ENCODE peak calls at places on chromosomes 5 and 9, in ten cellular contexts. G, K, B, D, C, H, P, V, F and X are unnamed samples.

GRCh38 chr5:125612356-125613149 is 810.7 kb upstream of the GRAMD2B start:
- DNase-seq in D (peak), V (peak), H (no peak), K (no peak), F (peak), P (no peak), G (peak), C (no peak), B (no peak), X (no peak)

GRCh38 chr9:130243015-130243881 is 22.3 kb upstream of the HMCN2 start:
- DNase-seq in B (peak), K (peak), H (peak), D (peak), F (no peak), P (peak), V (peak), C (peak), G (peak), X (peak)

GRCh38 chr9:92763721-92764380 is 782 bp downstream of the BICD2 start:
- DNase-seq in H (no peak), K (peak), B (no peak), F (no peak), P (no peak), C (no peak), V (no peak), G (no peak), D (no peak), X (peak)

GRCh38 chr5:18008940-18009339 is 374.7 kb downstream of the TAF11L14 start:
- DNase-seq in C (no peak), D (no peak), F (no peak), P (no peak), H (no peak), K (no peak), B (no peak), G (no peak), V (no peak), X (no peak)

GRCh38 chr5:93677344-93678021 is 63.9 kb downstream of the POU5F2 start:
- DNase-seq in G (peak), H (peak), K (no peak), B (peak), V (peak), P (peak), D (peak), F (no peak), C (peak), X (no peak)

GRCh38 chr9:83199240-83199639 is 136.3 kb upstream of the RASEF start:
- DNase-seq in H (peak), P (peak), V (peak), G (peak), D (peak), F (no peak), C (peak), K (no peak), B (no peak), X (no peak)

GRCh38 chr5:31901807-31902530 is 263.0 kb downstream of the PDZD2 start:
- DNase-seq in G (no peak), V (no peak), B (no peak), F (no peak), K (no peak), C (no peak), H (no peak), P (no peak), D (no peak), X (no peak)

GRCh38 chr5:115816226-115817042 is at the start of gene CDO1:
- DNase-seq in D (peak), V (peak), G (peak), P (no peak), C (no peak), K (peak), H (peak), B (peak), F (peak), X (no peak)

GRCh38 chr5:68446487-68446894 is 230.9 kb downstream of the PIK3R1 start:
- DNase-seq in D (no peak), H (no peak), G (no peak), F (no peak), C (no peak), P (no peak), V (no peak), K (no peak), B (no peak), X (no peak)

GRCh38 chr9:33159058-33159759 is 7.9 kb downstream of the B4GALT1 start:
- DNase-seq in H (peak), F (no peak), G (peak), V (peak), K (peak), B (peak), P (no peak), D (peak), C (no peak), X (peak)

GRCh38 chr9:110316255-110316921 is 21.3 kb downstream of the TXNDC8 start:
- DNase-seq in C (no peak), B (no peak), F (no peak), G (no peak), D (no peak), P (no peak), V (no peak), K (no peak), H (no peak), X (no peak)

GRCh38 chr5:148379340-148379739 is 4.4 kb upstream of the FBXO38 start:
- DNase-seq in C (no peak), V (no peak), K (no peak), B (no peak), D (no peak), F (no peak), G (no peak), P (no peak), H (no peak), X (no peak)

GRCh38 chr9:3459076-3459475 is 66.7 kb downstream of the RFX3 start:
- DNase-seq in B (no peak), V (no peak), K (no peak), F (no peak), D (no peak), H (no peak), G (no peak), C (no peak), P (no peak), X (no peak)

GRCh38 chr5:140672455-140673186 is 755 bp downstream of the DND1 start:
- DNase-seq in K (peak), B (no peak), G (peak), P (no peak), V (peak), F (no peak), C (no peak), D (peak), H (no peak), X (no peak)

GRCh38 chr5:1648806-1649205 is 125.0 kb upstream of the LPCAT1 start:
- DNase-seq in F (no peak), C (no peak), G (no peak), D (no peak), B (no peak), P (no peak), H (no peak), K (no peak), V (no peak), X (no peak)

GRCh38 chr5:68353624-68354023 is 138.1 kb downstream of the PIK3R1 start:
- DNase-seq in B (no peak), K (no peak), H (peak), V (no peak), C (no peak), G (no peak), F (no peak), P (no peak), D (no peak), X (no peak)

GRCh38 chr5:64900618-64901017 is 131.9 kb downstream of the CWC27 start:
- DNase-seq in K (no peak), B (no peak), G (no peak), D (no peak), H (peak), P (no peak), V (no peak), F (no peak), C (no peak), X (no peak)

GRCh38 chr5:179312557-179313235 is 32.6 kb downstream of the ADAMTS2 start:
- DNase-seq in H (peak), P (no peak), F (no peak), K (peak), V (no peak), B (no peak), C (no peak), D (no peak), G (no peak), X (peak)

GRCh38 chr5:61623401-61624069 is 291.5 kb downstream of the ZSWIM6 start:
- DNase-seq in D (peak), V (no peak), P (no peak), K (no peak), C (no peak), B (no peak), G (no peak), H (no peak), F (no peak), X (no peak)

GRCh38 chr5:143227301-143227700 is 176.2 kb downstream of the NR3C1 start:
- DNase-seq in F (no peak), C (no peak), D (no peak), V (no peak), B (no peak), H (no peak), K (no peak), P (no peak), G (no peak), X (no peak)

GRCh38 chr5:111512026-111512405 is 319 bp downstream of the STARD4 start:
- DNase-seq in K (no peak), D (peak), C (no peak), V (no peak), B (peak), H (peak), F (peak), P (no peak), G (no peak), X (no peak)

GRCh38 chr9:114856210-114856941 is 50.5 kb upstream of the TNFSF15 start:
- DNase-seq in B (no peak), K (no peak), C (no peak), H (peak), D (no peak), V (no peak), P (no peak), G (no peak), F (no peak), X (no peak)

GRCh38 chr5:162068412-162068811 is 839 bp downstream of the GABRG2 start:
- DNase-seq in V (peak), C (no peak), H (no peak), K (no peak), D (peak), P (no peak), G (peak), B (no peak), F (peak), X (no peak)

GRCh38 chr5:159262472-159262858 is 625 bp upstream of the UBLCP1 start:
- DNase-seq in C (peak), F (no peak), V (no peak), D (no peak), H (peak), K (no peak), P (no peak), G (no peak), B (no peak), X (no peak)

GRCh38 chr9:120892748-120893584 is 16.0 kb upstream of the PHF19 start:
- DNase-seq in C (no peak), P (no peak), V (no peak), K (no peak), H (peak), D (no peak), G (no peak), B (no peak), F (no peak), X (peak)

GRCh38 chr5:38208782-38209378 is 49.5 kb upstream of the EGFLAM start:
- DNase-seq in C (peak), G (peak), V (no peak), F (no peak), H (peak), D (peak), K (no peak), P (no peak), B (no peak), X (no peak)

GRCh38 chr9:39588056-39588814 is 232.8 kb downstream of the SPATA31A1 start:
- DNase-seq in B (no peak), K (peak), V (no peak), G (no peak), C (no peak), D (peak), P (no peak), H (no peak), F (no peak), X (no peak)

GRCh38 chr5:39341934-39342333 is 22.4 kb downstream of the C9 start:
- DNase-seq in F (no peak), K (no peak), V (no peak), C (no peak), P (no peak), G (no peak), H (no peak), B (no peak), D (no peak), X (no peak)

GRCh38 chr9:109453210-109453842 is 44.8 kb downstream of the PTPN3 start:
- DNase-seq in H (peak), D (no peak), B (no peak), G (peak), C (no peak), P (peak), V (peak), K (no peak), F (no peak), X (no peak)

GRCh38 chr5:8600843-8601242 is 731.9 kb downstream of the MTRR start:
- DNase-seq in H (no peak), P (no peak), K (no peak), G (no peak), B (no peak), D (no peak), C (no peak), F (no peak), V (no peak), X (no peak)

DNA sequence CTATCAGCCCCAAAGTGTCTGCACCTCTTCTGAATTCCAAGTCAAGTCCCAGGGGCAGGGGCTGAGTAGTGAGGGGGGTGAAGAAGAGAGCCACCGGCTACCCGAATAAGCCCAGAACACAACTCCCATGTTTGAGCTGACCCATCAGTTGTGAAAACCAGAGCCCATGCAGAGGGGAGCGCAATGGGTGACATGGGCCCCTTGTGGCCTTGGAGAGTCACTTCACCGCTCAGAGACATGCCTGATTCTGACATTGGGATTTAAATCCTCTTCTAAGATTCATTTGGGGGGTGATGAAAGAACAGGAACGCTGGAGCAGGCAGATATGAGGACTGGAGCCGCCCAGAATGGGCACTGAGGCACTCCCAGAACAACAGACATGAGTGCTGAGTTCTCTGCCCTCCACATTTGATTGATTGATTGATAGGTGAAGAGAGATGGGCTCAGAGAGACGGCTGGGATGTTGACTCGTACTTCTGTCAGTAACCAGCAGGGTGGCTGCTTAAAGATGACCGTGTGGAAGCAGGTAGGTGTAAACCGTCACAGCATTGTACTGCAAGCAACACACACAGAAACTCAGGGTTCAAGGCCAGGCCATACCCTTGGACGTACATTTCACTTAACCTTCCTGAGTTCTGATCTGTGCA is 74.3 kb downstream of the GPR21 start:
- DNase-seq in F (no peak), K (no peak), B (no peak), G (no peak), C (no peak), H (no peak), P (no peak), V (no peak), D (no peak), X (no peak)
- TF ChIP-seq POLR2A in F (no peak), K (no peak), B (no peak), G (no peak), C (no peak), H (no peak), P (no peak), V (no peak), D (no peak), X (no peak)

DNA sequence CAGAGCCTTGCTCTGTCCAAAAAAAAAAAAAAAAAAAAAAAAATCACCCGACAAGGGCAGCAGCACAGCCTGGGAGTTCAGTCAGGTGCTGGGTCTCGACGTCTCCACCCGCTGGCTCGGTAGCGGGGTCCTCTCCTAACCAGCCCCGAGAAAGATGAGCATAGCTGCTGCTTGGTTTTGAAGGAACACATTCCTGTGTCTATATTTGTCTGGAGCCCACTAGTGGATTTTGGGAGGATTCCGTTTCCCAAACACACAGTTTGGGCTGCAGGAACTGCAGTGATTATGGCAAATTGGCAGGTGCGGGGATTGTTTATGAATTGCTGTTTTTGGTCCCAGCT is 1.2 kb downstream of the OTULINL start:
- DNase-seq in G (no peak), K (peak), F (no peak), B (no peak), P (no peak), C (no peak), H (no peak), V (no peak), D (no peak), X (no peak)
- H3K27ac ChIP-seq in G (no peak), K (no peak), F (no peak), B (no peak), P (peak), C (no peak), H (no peak), V (peak), D (no peak), X (no peak)

GRCh38 chr9:99073347-99073746 is 31.6 kb upstream of the TGFBR1 start:
- DNase-seq in C (no peak), F (no peak), B (no peak), V (no peak), K (no peak), P (no peak), D (no peak), G (no peak), H (no peak), X (no peak)

GRCh38 chr9:99076030-99076429 is 28.9 kb upstream of the TGFBR1 start:
- DNase-seq in D (no peak), C (no peak), G (no peak), K (no peak), P (no peak), V (no peak), B (no peak), F (no peak), H (no peak), X (no peak)

GRCh38 chr9:99075246-99075912 is 29.5 kb upstream of the TGFBR1 start:
- DNase-seq in F (no peak), C (no peak), D (no peak), P (no peak), B (no peak), G (no peak), H (peak), V (no peak), K (no peak), X (no peak)

GRCh38 chr9:99074902-99075245 is 30.0 kb upstream of the TGFBR1 start:
- DNase-seq in D (no peak), G (no peak), F (no peak), C (no peak), V (no peak), P (no peak), B (no peak), H (no peak), K (no peak), X (no peak)

GRCh38 chr9:99073985-99074901 is 30.7 kb upstream of the TGFBR1 start:
- DNase-seq in C (no peak), K (no peak), H (no peak), V (no peak), B (no peak), D (no peak), G (no peak), P (no peak), F (no peak), X (no peak)
- TF ChIP-seq POLR2A in C (no peak), K (no peak), H (no peak), V (no peak), B (no peak), D (no peak), G (no peak), P (no peak), F (no peak), X (no peak)

GRCh38 chr5:154058055-154059038 is 19.6 kb downstream of the MFAP3 start:
- DNase-seq in C (peak), V (peak), H (peak), B (no peak), F (no peak), K (no peak), D (no peak), G (no peak), P (peak), X (no peak)
- H3K27ac ChIP-seq in C (no peak), V (no peak), H (no peak), B (no peak), F (no peak), K (no peak), D (no peak), G (no peak), P (peak), X (peak)

DNA sequence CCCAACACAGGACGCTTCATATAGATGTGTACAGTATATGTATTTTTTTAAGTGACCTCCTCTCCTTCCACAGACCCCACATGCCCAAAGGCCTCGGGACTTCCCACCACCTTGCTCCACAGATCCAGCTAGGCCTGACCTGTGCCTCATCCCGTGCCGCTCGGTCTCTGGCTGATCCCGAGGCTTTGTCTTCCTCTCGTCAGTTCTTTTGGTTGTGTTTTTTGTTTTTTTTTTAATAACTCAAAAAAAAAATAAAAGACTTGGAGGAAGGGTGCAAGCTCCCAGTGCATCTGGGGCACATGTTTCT is 12.7 kb downstream of the CD74 start:
- DNase-seq in B (no peak), K (no peak), C (no peak), P (no peak), F (no peak), H (no peak), V (no peak), D (no peak), G (no peak), X (no peak)
- TF ChIP-seq POLR2A in B (no peak), K (no peak), C (no peak), P (no peak), F (no peak), H (no peak), V (no peak), D (no peak), G (no peak), X (no peak)

GRCh38 chr5:54739371-54739770 is 221.8 kb downstream of the SNX18 start:
- DNase-seq in H (no peak), P (no peak), B (no peak), G (no peak), C (no peak), K (no peak), F (no peak), V (no peak), D (no peak), X (no peak)

GRCh38 chr5:54742417-54742889 is 224.9 kb downstream of the SNX18 start:
- DNase-seq in F (no peak), K (no peak), C (no peak), H (peak), B (no peak), P (peak), G (no peak), D (no peak), V (peak), X (no peak)

GRCh38 chr5:54740141-54740540 is 222.6 kb downstream of the SNX18 start:
- DNase-seq in F (no peak), K (no peak), H (no peak), P (no peak), B (no peak), D (no peak), G (no peak), C (no peak), V (no peak), X (no peak)

GRCh38 chr5:54743581-54743980 is 226.0 kb downstream of the SNX18 start:
- DNase-seq in P (no peak), V (no peak), G (no peak), C (no peak), H (no peak), F (no peak), K (no peak), D (no peak), B (no peak), X (no peak)

DNA sequence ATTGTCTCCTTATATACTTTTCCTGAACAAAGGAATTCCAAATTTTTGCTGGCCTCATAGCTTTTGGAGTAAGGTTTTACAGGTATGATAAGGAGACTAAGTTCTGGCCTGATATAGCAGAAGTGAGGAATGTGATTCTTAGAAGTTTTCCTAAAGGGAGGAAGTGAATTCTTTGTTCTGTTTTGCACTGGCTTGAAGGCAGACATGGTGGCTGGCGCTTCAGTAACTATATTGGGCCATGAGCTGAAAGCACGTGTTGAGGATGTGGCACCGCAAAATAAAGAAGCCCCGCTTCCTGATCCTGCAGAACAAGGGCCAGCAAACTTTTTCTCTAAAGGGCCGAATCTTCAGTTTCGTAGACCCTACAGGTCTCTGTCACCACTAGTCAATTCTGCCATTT is 224.2 kb downstream of the SNX18 start:
- DNase-seq in D (no peak), H (no peak), V (no peak), B (no peak), K (no peak), P (no peak), F (no peak), C (no peak), G (no peak), X (no peak)
- H3K27ac ChIP-seq in D (no peak), H (peak), V (no peak), B (no peak), K (no peak), P (no peak), F (no peak), C (no peak), G (no peak), X (no peak)